ENCODE peak calls at places on chromosomes 7 and 10, in four cellular contexts. One of them, this sample, is unnamed.

GRCh38 chr10:103284170-103284569 is 7.2 kb downstream of the INA start:
- DNase-seq in H1: no peak
- DNase-seq in SK-N-SH: no peak
- DNase-seq in HepG2: no peak
- DNase-seq in this sample: no peak

GRCh38 chr10:67282871-67283270 is 357.0 kb downstream of the LRRTM3 start:
- DNase-seq in H1: no peak
- DNase-seq in SK-N-SH: no peak
- DNase-seq in HepG2: no peak
- DNase-seq in this sample: no peak

GRCh38 chr10:11757452-11757819 is 15.3 kb downstream of the ECHDC3 start:
- DNase-seq in H1: no peak
- DNase-seq in HepG2: peak
- DNase-seq in SK-N-SH: peak
- DNase-seq in this sample: no peak

GRCh38 chr10:94361161-94361794 is 1.5 kb downstream of the NOC3L start:
- DNase-seq in HepG2: peak
- DNase-seq in H1: no peak
- DNase-seq in SK-N-SH: peak
- DNase-seq in this sample: peak

GRCh38 chr10:91603931-91604331 is 28.9 kb downstream of the PPP1R3C start:
- DNase-seq in H1: no peak
- DNase-seq in HepG2: no peak
- DNase-seq in SK-N-SH: no peak
- DNase-seq in this sample: no peak

GRCh38 chr10:86968994-86969355 is 693 bp downstream of the ADIRF start:
- DNase-seq in SK-N-SH: no peak
- DNase-seq in H1: no peak
- DNase-seq in HepG2: no peak
- DNase-seq in this sample: no peak

GRCh38 chr10:61464461-61465215 is 11.5 kb upstream of the TMEM26 start:
- DNase-seq in SK-N-SH: no peak
- DNase-seq in H1: no peak
- DNase-seq in HepG2: no peak
- DNase-seq in this sample: no peak

GRCh38 chr10:132838346-132838970 is 52.5 kb upstream of the NKX6-2 start:
- DNase-seq in H1: no peak
- DNase-seq in SK-N-SH: no peak
- DNase-seq in HepG2: no peak
- DNase-seq in this sample: no peak

GRCh38 chr7:55546826-55547225 is 25.5 kb downstream of the VOPP1 start:
- DNase-seq in HepG2: peak
- DNase-seq in H1: no peak
- DNase-seq in SK-N-SH: peak
- DNase-seq in this sample: no peak

GRCh38 chr7:159144756-159145543 is at the start of gene VIPR2:
- DNase-seq in SK-N-SH: peak
- DNase-seq in H1: peak
- DNase-seq in HepG2: no peak
- DNase-seq in this sample: no peak

GRCh38 chr10:48811917-48812316 is 127.2 kb downstream of the WDFY4 start:
- DNase-seq in H1: no peak
- DNase-seq in SK-N-SH: no peak
- DNase-seq in HepG2: no peak
- DNase-seq in this sample: no peak

GRCh38 chr10:132374176-132374575 is 22.8 kb upstream of the PWWP2B start:
- DNase-seq in HepG2: no peak
- DNase-seq in SK-N-SH: no peak
- DNase-seq in H1: no peak
- DNase-seq in this sample: no peak

GRCh38 chr7:3861941-3862340 is 560.9 kb downstream of the SDK1 start:
- DNase-seq in HepG2: no peak
- DNase-seq in H1: no peak
- DNase-seq in SK-N-SH: no peak
- DNase-seq in this sample: peak

GRCh38 chr10:42594246-42594650 is 44.1 kb downstream of the ZNF33B start:
- DNase-seq in HepG2: no peak
- DNase-seq in H1: no peak
- DNase-seq in SK-N-SH: no peak
- DNase-seq in this sample: no peak

GRCh38 chr7:149238051-149238450 is 1.4 kb upstream of the ZNF212 start:
- DNase-seq in H1: no peak
- DNase-seq in HepG2: no peak
- DNase-seq in SK-N-SH: no peak
- DNase-seq in this sample: no peak

GRCh38 chr10:49304137-49304536 is 5.2 kb downstream of the C10orf71 start:
- DNase-seq in SK-N-SH: no peak
- DNase-seq in HepG2: no peak
- DNase-seq in H1: no peak
- DNase-seq in this sample: no peak

GRCh38 chr10:81000781-81001180 is 463.1 kb downstream of the SH2D4B start:
- DNase-seq in H1: no peak
- DNase-seq in SK-N-SH: no peak
- DNase-seq in HepG2: no peak
- DNase-seq in this sample: no peak
- TF ChIP-seq TCF12 in H1: no peak
- TF ChIP-seq TCF12 in SK-N-SH: no peak
- TF ChIP-seq TCF12 in HepG2: no peak
- TF ChIP-seq TCF12 in this sample: no peak

DNA sequence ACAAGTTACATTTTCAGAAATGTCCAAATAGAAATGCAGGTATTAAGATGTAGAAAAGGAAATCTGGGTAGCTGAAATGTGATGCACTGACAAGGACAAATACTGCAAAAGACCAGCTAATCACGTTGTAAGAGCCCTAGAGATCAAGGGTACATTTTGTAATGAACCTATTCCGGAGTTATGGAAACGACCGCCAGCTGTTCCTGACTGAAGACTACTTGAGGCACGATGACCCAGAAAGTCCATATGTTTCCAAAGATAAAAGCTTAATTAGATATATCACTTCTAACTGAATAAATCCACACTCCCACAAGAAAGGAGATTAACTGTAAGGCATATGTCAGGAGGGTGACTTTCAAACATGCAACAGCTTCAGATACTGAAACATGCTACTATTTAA is 253.5 kb downstream of the NSUN6 start:
- DNase-seq in SK-N-SH: no peak
- DNase-seq in HepG2: no peak
- DNase-seq in H1: no peak
- DNase-seq in this sample: no peak
- TF ChIP-seq TCF12 in SK-N-SH: no peak
- TF ChIP-seq TCF12 in HepG2: no peak
- TF ChIP-seq TCF12 in H1: no peak
- TF ChIP-seq TCF12 in this sample: no peak

GRCh38 chr7:120402801-120403200 is 129.8 kb downstream of the KCND2 start:
- DNase-seq in H1: no peak
- DNase-seq in SK-N-SH: no peak
- DNase-seq in HepG2: no peak
- DNase-seq in this sample: no peak

GRCh38 chr7:120404042-120404441 is 131.1 kb downstream of the KCND2 start:
- DNase-seq in H1: no peak
- DNase-seq in HepG2: no peak
- DNase-seq in SK-N-SH: no peak
- DNase-seq in this sample: no peak

GRCh38 chr7:120400806-120401455 is 128.0 kb downstream of the KCND2 start:
- DNase-seq in H1: no peak
- DNase-seq in SK-N-SH: no peak
- DNase-seq in HepG2: no peak
- DNase-seq in this sample: no peak

GRCh38 chr7:120405652-120406051 is 132.7 kb downstream of the KCND2 start:
- DNase-seq in HepG2: no peak
- DNase-seq in H1: no peak
- DNase-seq in SK-N-SH: no peak
- DNase-seq in this sample: no peak

GRCh38 chr7:120402368-120402767 is 129.4 kb downstream of the KCND2 start:
- DNase-seq in SK-N-SH: no peak
- DNase-seq in H1: no peak
- DNase-seq in HepG2: no peak
- DNase-seq in this sample: no peak
- TF ChIP-seq TCF12 in SK-N-SH: no peak
- TF ChIP-seq TCF12 in H1: no peak
- TF ChIP-seq TCF12 in HepG2: no peak
- TF ChIP-seq TCF12 in this sample: no peak

DNA sequence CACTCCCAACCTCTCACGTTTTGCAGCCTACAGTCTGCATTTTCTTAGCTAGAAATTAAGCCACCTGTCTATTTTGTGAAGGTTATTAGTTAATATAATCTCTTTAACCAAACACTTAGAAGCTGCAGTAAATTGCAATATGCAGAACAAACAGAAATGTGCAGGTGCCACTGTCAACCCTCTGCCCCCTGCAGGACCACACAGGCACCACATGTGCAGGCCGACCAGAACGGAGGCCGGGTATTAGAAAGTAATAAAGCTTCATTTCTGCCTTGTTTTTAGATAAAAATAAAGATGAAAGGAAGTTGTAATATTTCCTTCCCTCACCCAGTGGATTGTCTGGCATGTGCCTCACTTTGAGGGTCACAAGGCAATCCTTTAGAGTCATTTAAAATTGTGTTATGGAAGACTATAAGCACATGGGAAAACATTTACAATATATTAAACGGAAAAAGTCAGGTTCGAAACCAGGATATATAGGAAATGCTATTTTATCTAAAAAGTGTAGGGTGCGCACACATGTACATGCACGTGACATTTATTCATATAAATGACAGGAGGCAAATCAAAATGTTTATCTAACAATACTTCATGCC is 158.2 kb downstream of the ARHGAP12 start:
- DNase-seq in HepG2: peak
- DNase-seq in SK-N-SH: peak
- DNase-seq in H1: no peak
- DNase-seq in this sample: no peak
- TF ChIP-seq TCF12 in HepG2: no peak
- TF ChIP-seq TCF12 in SK-N-SH: no peak
- TF ChIP-seq TCF12 in H1: no peak
- TF ChIP-seq TCF12 in this sample: peak

GRCh38 chr7:24517166-24517565 is 56.1 kb upstream of the PALS2 start:
- DNase-seq in SK-N-SH: no peak
- DNase-seq in HepG2: no peak
- DNase-seq in H1: no peak
- DNase-seq in this sample: no peak
- TF ChIP-seq TCF12 in SK-N-SH: no peak
- TF ChIP-seq TCF12 in HepG2: no peak
- TF ChIP-seq TCF12 in H1: no peak
- TF ChIP-seq TCF12 in this sample: no peak

GRCh38 chr10:53166325-53166724 is 393.7 kb upstream of the MBL2 start:
- DNase-seq in SK-N-SH: no peak
- DNase-seq in HepG2: no peak
- DNase-seq in H1: no peak
- DNase-seq in this sample: peak
- TF ChIP-seq TCF12 in SK-N-SH: no peak
- TF ChIP-seq TCF12 in HepG2: no peak
- TF ChIP-seq TCF12 in H1: no peak
- TF ChIP-seq TCF12 in this sample: no peak

DNA sequence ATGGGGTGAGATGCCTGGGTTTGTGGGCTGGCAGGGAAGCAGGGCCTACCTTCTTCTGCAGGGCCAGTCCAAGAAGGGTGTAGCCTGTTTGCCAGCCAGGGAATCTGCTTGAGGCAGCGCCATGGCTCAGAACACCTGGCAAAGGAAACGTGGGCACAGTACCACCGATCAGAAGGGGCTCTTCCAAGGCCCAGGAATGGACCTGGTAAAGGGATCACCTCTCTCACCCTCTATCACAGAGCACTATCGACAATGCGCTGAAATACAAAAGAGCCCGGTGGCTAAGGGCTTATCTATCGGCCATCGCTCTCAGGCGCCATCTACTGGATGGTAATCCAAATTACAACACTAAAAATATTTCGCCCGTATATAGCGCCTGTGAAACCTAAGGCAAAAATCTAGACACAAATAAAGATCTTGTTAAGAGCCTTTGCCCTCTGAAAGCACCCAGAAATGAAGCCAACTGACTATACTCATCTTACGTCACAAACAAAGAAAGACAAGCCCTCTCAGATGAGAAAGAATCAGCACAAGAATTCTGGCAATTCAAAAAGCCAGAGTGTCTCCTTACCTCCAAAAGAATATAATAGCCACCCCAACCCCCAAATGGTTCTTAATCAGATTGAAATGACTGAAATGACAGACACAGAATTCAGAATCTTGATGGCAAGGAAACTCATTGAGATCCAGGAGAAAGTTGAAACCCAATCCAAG is 217.8 kb upstream of the HPS1 start:
- DNase-seq in HepG2: peak
- DNase-seq in SK-N-SH: peak
- DNase-seq in H1: peak
- DNase-seq in this sample: peak
- TF ChIP-seq TCF12 in HepG2: no peak
- TF ChIP-seq TCF12 in SK-N-SH: no peak
- TF ChIP-seq TCF12 in H1: no peak
- TF ChIP-seq TCF12 in this sample: no peak

GRCh38 chr10:8498881-8499280 is 444.4 kb downstream of the GATA3 start:
- DNase-seq in H1: no peak
- DNase-seq in SK-N-SH: no peak
- DNase-seq in HepG2: no peak
- DNase-seq in this sample: no peak

GRCh38 chr10:8498290-8498689 is 443.8 kb downstream of the GATA3 start:
- DNase-seq in SK-N-SH: no peak
- DNase-seq in HepG2: no peak
- DNase-seq in H1: no peak
- DNase-seq in this sample: no peak

GRCh38 chr10:8499312-8499711 is 444.8 kb downstream of the GATA3 start:
- DNase-seq in HepG2: no peak
- DNase-seq in SK-N-SH: no peak
- DNase-seq in H1: no peak
- DNase-seq in this sample: no peak

GRCh38 chr10:8502611-8503010 is 448.1 kb downstream of the GATA3 start:
- DNase-seq in H1: no peak
- DNase-seq in HepG2: no peak
- DNase-seq in SK-N-SH: no peak
- DNase-seq in this sample: no peak

GRCh38 chr10:8499752-8500390 is 445.4 kb downstream of the GATA3 start:
- DNase-seq in H1: no peak
- DNase-seq in SK-N-SH: no peak
- DNase-seq in HepG2: no peak
- DNase-seq in this sample: no peak
- TF ChIP-seq TCF12 in H1: no peak
- TF ChIP-seq TCF12 in SK-N-SH: no peak
- TF ChIP-seq TCF12 in HepG2: no peak
- TF ChIP-seq TCF12 in this sample: no peak

GRCh38 chr10:130436633-130437032 is 300.4 kb downstream of the GLRX3 start:
- DNase-seq in SK-N-SH: no peak
- DNase-seq in H1: no peak
- DNase-seq in HepG2: no peak
- DNase-seq in this sample: no peak

GRCh38 chr10:130438861-130439260 is 302.7 kb downstream of the GLRX3 start:
- DNase-seq in SK-N-SH: no peak
- DNase-seq in H1: peak
- DNase-seq in HepG2: no peak
- DNase-seq in this sample: no peak

GRCh38 chr10:130441041-130441440 is 304.9 kb downstream of the GLRX3 start:
- DNase-seq in H1: no peak
- DNase-seq in SK-N-SH: no peak
- DNase-seq in HepG2: no peak
- DNase-seq in this sample: no peak

GRCh38 chr10:130440494-130440893 is 304.3 kb downstream of the GLRX3 start:
- DNase-seq in HepG2: no peak
- DNase-seq in SK-N-SH: no peak
- DNase-seq in H1: no peak
- DNase-seq in this sample: no peak

GRCh38 chr10:130439796-130440195 is 303.6 kb downstream of the GLRX3 start:
- DNase-seq in HepG2: no peak
- DNase-seq in SK-N-SH: no peak
- DNase-seq in H1: peak
- DNase-seq in this sample: no peak
- TF ChIP-seq TCF12 in HepG2: no peak
- TF ChIP-seq TCF12 in SK-N-SH: no peak
- TF ChIP-seq TCF12 in H1: no peak
- TF ChIP-seq TCF12 in this sample: no peak